ENCODE peak calls at places on chromosomes 3 and 15, in five cellular contexts. O is GM18507; M is GM12864; J is CD8-positive, alpha-beta T cell; C is adipocyte. Q is an unnamed sample.

GRCh38 chr3:10442151-10442795 is 63.1 kb downstream of the ATP2B2 start:
- DNase-seq in O (no peak), C (peak), J (no peak), M (no peak), Q (no peak)

GRCh38 chr3:47715928-47716327 is 65.8 kb downstream of the SMARCC1 start:
- DNase-seq in J (no peak), O (no peak), M (no peak), C (no peak), Q (no peak)

GRCh38 chr15:33773969-33774368 is 194.3 kb upstream of the CHRM5 start:
- DNase-seq in C (no peak), O (no peak), M (no peak), J (no peak), Q (no peak)

GRCh38 chr15:89587955-89588354 is 12.7 kb downstream of the TICRR start:
- DNase-seq in O (no peak), J (no peak), C (peak), M (no peak), Q (no peak)

GRCh38 chr3:129271674-129272073 is 7.0 kb upstream of the HMCES start:
- DNase-seq in M (no peak), O (no peak), J (no peak), C (no peak), Q (no peak)

GRCh38 chr3:82802501-82802900 is 1041.1 kb upstream of the GBE1 start:
- DNase-seq in O (no peak), M (no peak), C (no peak), J (no peak), Q (no peak)

GRCh38 chr3:45017826-45018225 is 8.3 kb upstream of the CLEC3B start:
- DNase-seq in M (no peak), O (no peak), C (peak), J (no peak), Q (no peak)

GRCh38 chr3:66376568-66376967 is 124.3 kb downstream of the LRIG1 start:
- DNase-seq in M (no peak), O (no peak), C (peak), J (no peak), Q (no peak)

GRCh38 chr3:5282703-5283102 is 95.2 kb downstream of the EDEM1 start:
- DNase-seq in O (no peak), M (no peak), C (no peak), J (no peak), Q (no peak)

GRCh38 chr3:99633887-99634558 is 4.4 kb upstream of the COL8A1 start:
- DNase-seq in J (no peak), M (no peak), O (no peak), C (no peak), Q (no peak)

GRCh38 chr3:171976526-171976925 is 62.9 kb upstream of the FNDC3B start:
- DNase-seq in M (no peak), O (no peak), C (peak), J (no peak), Q (no peak)

GRCh38 chr15:88124199-88124598 is 132.3 kb downstream of the NTRK3 start:
- DNase-seq in J (no peak), O (no peak), M (no peak), C (no peak), Q (no peak)

GRCh38 chr3:120284702-120285507 is at the start of gene GPR156:
- DNase-seq in J (no peak), C (peak), O (no peak), M (no peak), Q (no peak)

GRCh38 chr15:62856466-62857246 is 185.9 kb upstream of the TPM1 start:
- DNase-seq in M (no peak), O (no peak), J (no peak), C (no peak), Q (no peak)

GRCh38 chr15:34241376-34242350 is 16.8 kb downstream of the EMC4 start:
- DNase-seq in J (no peak), O (no peak), M (peak), C (peak), Q (no peak)

GRCh38 chr15:65198571-65198970 is 12.7 kb downstream of the CILP start:
- DNase-seq in J (no peak), M (no peak), O (no peak), C (no peak), Q (no peak)